ENCODE peak calls at places on chromosomes 4 and X, in nine cellular contexts. One of them, this sample, is unnamed.

GRCh38 chr4:2333356-2333841 is 71.5 kb upstream of the MXD4 start:
- DNase-seq in nephron progenitor cell: no peak
- DNase-seq in amniotic stem cell: no peak
- DNase-seq in foreskin fibroblast: no peak
- DNase-seq in D341Med: peak
- DNase-seq in iPS-NIHi11: no peak
- DNase-seq in NCI-H1105 treated with DMSO at 0.1 percent for 48 hours: no peak
- DNase-seq in keratinocyte: no peak
- DNase-seq in caudate nucleus: no peak
- DNase-seq in this sample: no peak

GRCh38 chr4:101527186-101527585 is 179.9 kb upstream of the PPP3CA start:
- DNase-seq in foreskin fibroblast: no peak
- DNase-seq in D341Med: no peak
- DNase-seq in amniotic stem cell: no peak
- DNase-seq in keratinocyte: no peak
- DNase-seq in NCI-H1105 treated with DMSO at 0.1 percent for 48 hours: no peak
- DNase-seq in caudate nucleus: no peak
- DNase-seq in iPS-NIHi11: no peak
- DNase-seq in nephron progenitor cell: no peak
- DNase-seq in this sample: peak

GRCh38 chrX:102746134-102746584 is 25.6 kb downstream of the GPRASP3 start:
- DNase-seq in caudate nucleus: peak
- DNase-seq in amniotic stem cell: no peak
- DNase-seq in iPS-NIHi11: peak
- DNase-seq in D341Med: no peak
- DNase-seq in NCI-H1105 treated with DMSO at 0.1 percent for 48 hours: no peak
- DNase-seq in foreskin fibroblast: peak
- DNase-seq in nephron progenitor cell: peak
- DNase-seq in keratinocyte: no peak
- DNase-seq in this sample: no peak

GRCh38 chrX:129726307-129727111 is 12.3 kb upstream of the XPNPEP2 start:
- DNase-seq in iPS-NIHi11: peak
- DNase-seq in keratinocyte: peak
- DNase-seq in foreskin fibroblast: peak
- DNase-seq in NCI-H1105 treated with DMSO at 0.1 percent for 48 hours: peak
- DNase-seq in D341Med: peak
- DNase-seq in amniotic stem cell: peak
- DNase-seq in nephron progenitor cell: peak
- DNase-seq in caudate nucleus: peak
- DNase-seq in this sample: peak

GRCh38 chr4:67104145-67104544 is 441.2 kb downstream of the CENPC start:
- DNase-seq in amniotic stem cell: no peak
- DNase-seq in D341Med: no peak
- DNase-seq in foreskin fibroblast: no peak
- DNase-seq in NCI-H1105 treated with DMSO at 0.1 percent for 48 hours: no peak
- DNase-seq in caudate nucleus: peak
- DNase-seq in nephron progenitor cell: no peak
- DNase-seq in iPS-NIHi11: no peak
- DNase-seq in keratinocyte: no peak
- DNase-seq in this sample: no peak

GRCh38 chrX:31331045-31331444 is 259.2 kb upstream of the FTHL17 start:
- DNase-seq in amniotic stem cell: no peak
- DNase-seq in foreskin fibroblast: no peak
- DNase-seq in keratinocyte: no peak
- DNase-seq in iPS-NIHi11: no peak
- DNase-seq in caudate nucleus: no peak
- DNase-seq in D341Med: no peak
- DNase-seq in NCI-H1105 treated with DMSO at 0.1 percent for 48 hours: no peak
- DNase-seq in nephron progenitor cell: no peak
- DNase-seq in this sample: no peak

GRCh38 chr4:112075129-112075753 is 70.0 kb upstream of the FAM241A start:
- DNase-seq in foreskin fibroblast: peak
- DNase-seq in nephron progenitor cell: peak
- DNase-seq in NCI-H1105 treated with DMSO at 0.1 percent for 48 hours: peak
- DNase-seq in amniotic stem cell: peak
- DNase-seq in keratinocyte: no peak
- DNase-seq in iPS-NIHi11: peak
- DNase-seq in caudate nucleus: no peak
- DNase-seq in D341Med: peak
- DNase-seq in this sample: peak

GRCh38 chr4:165398570-165398969 is 19.8 kb downstream of the CPE start:
- DNase-seq in keratinocyte: no peak
- DNase-seq in caudate nucleus: no peak
- DNase-seq in foreskin fibroblast: no peak
- DNase-seq in D341Med: peak
- DNase-seq in iPS-NIHi11: peak
- DNase-seq in NCI-H1105 treated with DMSO at 0.1 percent for 48 hours: peak
- DNase-seq in nephron progenitor cell: peak
- DNase-seq in amniotic stem cell: no peak
- DNase-seq in this sample: no peak

GRCh38 chr4:103050736-103051436 is 25.7 kb downstream of the SLC9B2 start:
- DNase-seq in NCI-H1105 treated with DMSO at 0.1 percent for 48 hours: no peak
- DNase-seq in foreskin fibroblast: no peak
- DNase-seq in iPS-NIHi11: no peak
- DNase-seq in keratinocyte: no peak
- DNase-seq in nephron progenitor cell: no peak
- DNase-seq in amniotic stem cell: no peak
- DNase-seq in D341Med: no peak
- DNase-seq in caudate nucleus: no peak
- DNase-seq in this sample: no peak

GRCh38 chr4:127782275-127783025 is at the start of gene HSPA4L:
- DNase-seq in caudate nucleus: peak
- DNase-seq in amniotic stem cell: peak
- DNase-seq in iPS-NIHi11: peak
- DNase-seq in NCI-H1105 treated with DMSO at 0.1 percent for 48 hours: peak
- DNase-seq in nephron progenitor cell: peak
- DNase-seq in foreskin fibroblast: peak
- DNase-seq in D341Med: peak
- DNase-seq in keratinocyte: no peak
- DNase-seq in this sample: peak

GRCh38 chr4:146949559-146949958 is 3.9 kb upstream of the TTC29 start:
- DNase-seq in foreskin fibroblast: no peak
- DNase-seq in D341Med: no peak
- DNase-seq in keratinocyte: no peak
- DNase-seq in iPS-NIHi11: no peak
- DNase-seq in caudate nucleus: no peak
- DNase-seq in nephron progenitor cell: no peak
- DNase-seq in NCI-H1105 treated with DMSO at 0.1 percent for 48 hours: no peak
- DNase-seq in amniotic stem cell: no peak
- DNase-seq in this sample: no peak

GRCh38 chr4:766152-766515 is 59.8 kb downstream of the CPLX1 start:
- DNase-seq in nephron progenitor cell: no peak
- DNase-seq in foreskin fibroblast: peak
- DNase-seq in NCI-H1105 treated with DMSO at 0.1 percent for 48 hours: no peak
- DNase-seq in amniotic stem cell: no peak
- DNase-seq in keratinocyte: no peak
- DNase-seq in iPS-NIHi11: no peak
- DNase-seq in D341Med: no peak
- DNase-seq in caudate nucleus: peak
- DNase-seq in this sample: no peak

GRCh38 chrX:110569506-110569905 is 210.9 kb downstream of the RTL9 start:
- DNase-seq in keratinocyte: no peak
- DNase-seq in amniotic stem cell: no peak
- DNase-seq in caudate nucleus: no peak
- DNase-seq in D341Med: no peak
- DNase-seq in nephron progenitor cell: no peak
- DNase-seq in NCI-H1105 treated with DMSO at 0.1 percent for 48 hours: no peak
- DNase-seq in iPS-NIHi11: no peak
- DNase-seq in foreskin fibroblast: peak
- DNase-seq in this sample: no peak